ENCODE peak calls at places on chromosomes 6 and 20, in nine cellular contexts. T is GM12878, U is stomach, V is suprapubic skin, J is transverse colon, X is H1, B is K562, H is SK-N-SH, L is esophagus muscularis mucosa. S is an unnamed sample.

GRCh38 chr6:152293404-152293803 is 343.8 kb downstream of the SYNE1 start:
- DNase-seq in T (no peak), U (peak; percentile 52), V (no peak), J (peak; percentile 17), X (no peak), B (no peak), H (peak; percentile 16), L (no peak), S (no peak)

GRCh38 chr6:11313207-11313606 is 80.7 kb upstream of the NEDD9 start:
- DNase-seq in T (no peak), U (no peak), V (no peak), J (no peak), X (no peak), B (no peak), H (no peak), L (no peak), S (no peak)

GRCh38 chr6:140388815-140389214 is 1014.4 kb upstream of the CITED2 start:
- DNase-seq in T (no peak), U (no peak), V (no peak), J (no peak), X (no peak), B (no peak), H (no peak), L (no peak), S (no peak)

GRCh38 chr20:35264755-35265154 is 13.2 kb downstream of the MMP24OS start:
- DNase-seq in T (no peak), U (no peak), V (no peak), J (no peak), X (no peak), B (no peak), H (no peak), L (no peak), S (no peak)

GRCh38 chr6:166572370-166573261 is 13.9 kb downstream of the RAMACL start:
- DNase-seq in T (no peak), U (no peak), V (no peak), J (no peak), X (peak; percentile 25), B (no peak), H (peak; percentile 50), L (no peak), S (no peak)

GRCh38 chr20:47854687-47855212 is 69.5 kb upstream of the SULF2 start:
- DNase-seq in T (no peak), U (no peak), V (no peak), J (peak; percentile 25), X (peak; percentile 41), B (no peak), H (peak; percentile 58), L (no peak), S (no peak)

GRCh38 chr6:43742931-43743632 is 26.9 kb upstream of the VEGFA start:
- DNase-seq in T (no peak), U (no peak), V (peak; percentile 31), J (no peak), X (no peak), B (no peak), H (peak; percentile 3), L (no peak), S (peak; percentile 58)

GRCh38 chr6:47188588-47189021 is 121.1 kb downstream of the TNFRSF21 start:
- DNase-seq in T (no peak), U (peak; percentile 39), V (no peak), J (peak; percentile 70), X (peak; percentile 17), B (no peak), H (no peak), L (no peak), S (no peak)

GRCh38 chr6:41801380-41801779 is 13.9 kb downstream of the TOMM6 start:
- DNase-seq in T (no peak), U (no peak), V (no peak), J (no peak), X (no peak), B (no peak), H (no peak), L (no peak), S (no peak)

GRCh38 chr6:16482702-16483314 is 244.4 kb downstream of the GMPR start:
- DNase-seq in T (no peak), U (no peak), V (no peak), J (no peak), X (no peak), B (no peak), H (no peak), L (no peak), S (no peak)

GRCh38 chr6:149941583-149942460 is at the start of gene ULBP2:
- DNase-seq in T (no peak), U (peak; percentile 71), V (peak; percentile 91), J (peak; percentile 73), X (no peak), B (peak; percentile 99), H (peak; percentile 96), L (no peak), S (peak; percentile 86)

GRCh38 chr20:62069741-62070216 is 4.1 kb upstream of the TAF4 start:
- DNase-seq in T (no peak), U (no peak), V (no peak), J (peak; percentile 73), X (no peak), B (peak; percentile 6), H (no peak), L (no peak), S (no peak)

GRCh38 chr6:109527989-109528388 is 45.0 kb upstream of the ZBTB24 start:
- DNase-seq in T (no peak), U (no peak), V (no peak), J (no peak), X (no peak), B (peak; percentile 25), H (no peak), L (no peak), S (no peak)

GRCh38 chr6:26388014-26388413 is 5.1 kb downstream of the BTN2A2 start:
- DNase-seq in T (no peak), U (no peak), V (no peak), J (no peak), X (no peak), B (no peak), H (no peak), L (no peak), S (no peak)

GRCh38 chr6:548517-548916 is 108.4 kb downstream of the HUS1B start:
- DNase-seq in T (no peak), U (no peak), V (no peak), J (no peak), X (no peak), B (no peak), H (no peak), L (no peak), S (no peak)

GRCh38 chr6:129608886-129609540 is 101.0 kb downstream of the ARHGAP18 start:
- DNase-seq in T (no peak), U (no peak), V (no peak), J (no peak), X (no peak), B (no peak), H (no peak), L (no peak), S (no peak)

GRCh38 chr6:30556714-30556963 is 350 bp upstream of the GNL1 start:
- DNase-seq in T (no peak), U (peak; percentile 89), V (peak; percentile 95), J (peak; percentile 91), X (peak; percentile 73), B (no peak), H (no peak), L (peak; percentile 96), S (peak; percentile 95)

GRCh38 chr6:23446394-23447001 is 679.5 kb upstream of the NRSN1 start:
- DNase-seq in T (no peak), U (no peak), V (no peak), J (no peak), X (no peak), B (no peak), H (peak; percentile 42), L (no peak), S (no peak)

DNA sequence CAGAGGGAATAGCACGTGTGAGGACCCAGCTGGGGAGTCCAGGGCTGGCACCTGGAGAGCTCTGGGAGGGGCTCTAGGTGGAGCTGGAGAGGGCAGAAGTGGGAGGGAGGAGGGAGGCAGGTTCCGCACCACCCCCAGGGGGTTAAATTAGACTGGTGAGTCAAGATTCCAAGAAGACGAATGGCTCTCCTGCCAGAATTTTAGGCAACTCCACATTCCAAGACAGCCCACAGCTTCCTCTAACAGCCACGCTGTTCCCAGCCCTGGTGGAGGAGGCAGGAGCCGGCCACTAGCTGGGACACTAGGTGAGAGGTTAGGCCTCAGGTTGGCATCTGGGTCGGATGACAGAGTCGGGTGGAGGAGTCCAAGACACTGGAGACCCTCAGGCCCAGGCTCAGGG is 60.2 kb downstream of the TFAP2C start:
- DNase-seq in T (no peak), U (no peak), V (no peak), J (no peak), X (no peak), B (no peak), H (no peak), L (no peak), S (no peak)
- TF ChIP-seq POLR2AphosphoS5 in T (no peak), U (no peak), V (no peak), J (no peak), X (no peak), B (no peak), H (no peak), L (no peak), S (no peak)

GRCh38 chr6:142476446-142476845 is 174.6 kb downstream of the ADGRG6 start:
- DNase-seq in T (no peak), U (no peak), V (no peak), J (no peak), X (no peak), B (no peak), H (no peak), L (no peak), S (no peak)
- TF ChIP-seq EP300 in T (no peak), U (no peak), V (no peak), J (no peak), X (no peak), B (no peak), H (no peak), L (no peak), S (no peak)

DNA sequence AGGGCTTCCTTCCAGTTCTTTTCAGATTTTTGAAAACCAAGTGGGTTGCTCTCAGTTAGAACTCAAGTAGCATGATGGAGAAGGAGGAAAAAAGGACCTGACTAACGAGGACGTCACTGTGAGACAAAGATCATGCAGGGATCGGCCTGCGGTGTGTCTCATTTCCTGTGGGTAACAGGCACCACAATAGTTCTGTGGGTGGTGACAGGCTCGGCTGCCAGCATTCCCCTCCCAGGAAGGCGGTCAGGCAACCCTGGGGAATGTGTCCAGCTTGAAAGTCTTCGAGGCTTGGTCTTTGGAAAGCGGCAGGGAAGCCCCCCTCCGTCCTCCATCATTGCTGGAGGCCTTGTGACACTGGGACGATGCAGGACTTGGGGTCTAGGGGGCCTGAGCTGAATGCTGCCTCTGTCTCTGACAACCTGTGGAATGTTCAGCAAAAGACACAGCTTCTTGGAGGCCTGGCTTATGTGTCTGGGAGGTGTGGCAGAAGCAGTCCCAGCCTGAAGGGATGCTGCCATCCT is 121.0 kb downstream of the BCAS1 start:
- DNase-seq in T (no peak), U (peak; percentile 51), V (no peak), J (peak; percentile 69), X (no peak), B (no peak), H (no peak), L (peak; percentile 92), S (no peak)
- TF ChIP-seq POLR2AphosphoS5 in T (peak; percentile 20), U (no peak), V (no peak), J (no peak), X (no peak), B (no peak), H (no peak), L (no peak), S (no peak)

GRCh38 chr6:70363741-70364493 is 49.4 kb upstream of the FAM135A start:
- DNase-seq in T (no peak), U (no peak), V (no peak), J (no peak), X (no peak), B (no peak), H (no peak), L (no peak), S (no peak)
- TF ChIP-seq EP300 in T (no peak), U (no peak), V (no peak), J (no peak), X (no peak), B (no peak), H (no peak), L (no peak), S (no peak)

S was measured in sigmoid colon.